ENCODE peak calls at places on chromosomes 12 and 14, in five cellular contexts. K, A, Q, F and R are unnamed samples.

GRCh38 chr12:47753021-47754001 is 5.4 kb downstream of the RAPGEF3 start:
- DNase-seq in K (peak; percentile 90), A (no peak), Q (peak; percentile 64), F (no peak), R (peak; percentile 76)

GRCh38 chr12:109523504-109523903 is 46.1 kb downstream of the UBE3B start:
- DNase-seq in K (no peak), A (no peak), Q (no peak), F (no peak), R (no peak)

GRCh38 chr14:105089746-105090492 is 24.7 kb upstream of the GPR132 start:
- DNase-seq in K (no peak), A (no peak), Q (no peak), F (no peak), R (no peak)

GRCh38 chr12:23721268-23721667 is 228.2 kb downstream of the SOX5 start:
- DNase-seq in K (no peak), A (no peak), Q (no peak), F (no peak), R (no peak)

GRCh38 chr12:25287610-25288009 is 36.9 kb upstream of the KRAS start:
- DNase-seq in K (no peak), A (no peak), Q (no peak), F (no peak), R (no peak)

GRCh38 chr14:51004801-51005526 is 60.7 kb upstream of the PYGL start:
- DNase-seq in K (no peak), A (no peak), Q (peak; percentile 79), F (peak; percentile 51), R (peak; percentile 43)

GRCh38 chr12:23950775-23951391 is 1.4 kb upstream of the SOX5 start:
- DNase-seq in K (no peak), A (no peak), Q (peak; percentile 3), F (peak; percentile 17), R (no peak)

GRCh38 chr14:74980398-74980745 is 22.3 kb upstream of the EIF2B2 start:
- DNase-seq in K (no peak), A (peak; percentile 80), Q (no peak), F (no peak), R (no peak)

GRCh38 chr12:76259071-76259470 is 89.1 kb downstream of the BBS10 start:
- DNase-seq in K (no peak), A (peak; percentile 39), Q (no peak), F (peak; percentile 44), R (no peak)

GRCh38 chr14:55762595-55763232 is 182.7 kb downstream of the KTN1 start:
- DNase-seq in K (no peak), A (no peak), Q (no peak), F (no peak), R (no peak)

GRCh38 chr12:95637471-95638155 is 86.3 kb upstream of the USP44 start:
- DNase-seq in K (no peak), A (no peak), Q (peak; percentile 44), F (peak; percentile 100), R (peak; percentile 26)

GRCh38 chr14:90757452-90757851 is 58.8 kb downstream of the TTC7B start:
- DNase-seq in K (no peak), A (no peak), Q (no peak), F (no peak), R (no peak)

GRCh38 chr14:76776306-76777251 is 15.3 kb downstream of the VASH1 start:
- DNase-seq in K (no peak), A (peak; percentile 36), Q (no peak), F (no peak), R (no peak)

GRCh38 chr14:81772391-81772790 is 238.7 kb upstream of the SEL1L start:
- DNase-seq in K (no peak), A (no peak), Q (no peak), F (no peak), R (peak; percentile 30)

GRCh38 chr12:4539167-4539870 is 629 bp downstream of the RAD51AP1 start:
- DNase-seq in K (no peak), A (no peak), Q (peak; percentile 25), F (no peak), R (peak; percentile 1)

GRCh38 chr14:76687611-76688372 is 73.5 kb upstream of the VASH1 start:
- DNase-seq in K (no peak), A (no peak), Q (peak; percentile 31), F (no peak), R (no peak)

DNA sequence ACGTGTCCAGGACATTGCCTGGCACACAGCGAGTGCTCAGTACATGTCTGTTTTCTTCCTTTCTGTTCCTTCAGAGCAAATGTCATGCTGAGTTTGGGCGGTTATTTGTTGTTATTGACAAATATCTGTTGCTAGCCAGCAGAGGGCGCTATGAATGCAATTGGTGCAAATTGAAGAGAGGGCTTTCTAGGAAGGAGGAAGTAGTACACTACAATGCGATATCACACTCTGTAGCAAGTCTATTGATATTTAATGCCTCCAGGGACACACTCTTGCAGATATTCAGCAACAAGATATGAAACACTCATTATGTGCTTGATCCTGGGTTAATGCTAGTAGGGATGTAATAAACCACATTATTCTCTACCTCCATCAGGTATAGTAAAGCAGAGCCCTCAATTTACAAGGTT is 267.3 kb upstream of the SRRM4 start:
- DNase-seq in K (no peak), A (peak; percentile 66), Q (peak; percentile 2), F (no peak), R (peak; percentile 1)
- TF ChIP-seq CTCF in K (peak; percentile 39), A (peak; percentile 76), Q (peak; percentile 9), F (no peak), R (no peak)

GRCh38 chr12:103586132-103586531 is 941 bp upstream of the STAB2 start:
- DNase-seq in K (no peak), A (no peak), Q (no peak), F (no peak), R (peak; percentile 8)
- TF ChIP-seq CTCF in K (no peak), A (no peak), Q (peak; percentile 28), F (peak; percentile 20), R (no peak)

GRCh38 chr12:100163416-100164152 is 20.9 kb upstream of the BLTP3B start:
- DNase-seq in K (peak; percentile 83), A (peak; percentile 82), Q (peak; percentile 51), F (peak; percentile 33), R (peak; percentile 81)
- TF ChIP-seq CTCF in K (peak; percentile 29), A (peak; percentile 17), Q (no peak), F (peak; percentile 5), R (no peak)

GRCh38 chr12:121010860-121011259 is 5.4 kb downstream of the C12orf43 start:
- DNase-seq in K (no peak), A (no peak), Q (no peak), F (no peak), R (no peak)

GRCh38 chr12:121009744-121010143 is 6.5 kb downstream of the C12orf43 start:
- DNase-seq in K (no peak), A (peak; percentile 57), Q (peak; percentile 60), F (peak; percentile 42), R (peak; percentile 54)

GRCh38 chr12:121011820-121012219 is 4.5 kb downstream of the C12orf43 start:
- DNase-seq in K (no peak), A (no peak), Q (no peak), F (no peak), R (no peak)

GRCh38 chr12:121015825-121016766 is at the start of gene C12orf43:
- DNase-seq in K (peak; percentile 92), A (peak; percentile 95), Q (peak; percentile 85), F (peak; percentile 87), R (peak; percentile 94)

DNA sequence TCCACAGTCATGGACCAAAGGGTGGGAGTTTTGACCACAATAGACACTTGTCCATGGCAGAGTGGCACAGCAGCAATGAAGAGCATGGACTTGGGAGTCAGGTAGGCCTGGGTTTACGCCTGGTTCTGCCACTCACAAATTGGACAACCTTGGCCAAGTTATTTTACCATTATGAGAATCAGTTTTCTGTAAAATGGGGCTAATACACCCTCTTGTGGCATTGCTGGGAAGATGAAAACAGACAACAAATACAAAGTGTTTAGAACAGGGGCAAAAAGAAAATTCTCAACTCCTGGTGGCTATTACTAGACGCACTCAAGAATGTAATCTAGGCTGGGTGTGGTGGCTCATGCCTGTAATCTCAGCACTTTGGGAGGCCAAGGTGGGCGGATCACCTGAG is 2.6 kb downstream of the C12orf43 start:
- DNase-seq in K (no peak), A (no peak), Q (no peak), F (no peak), R (no peak)
- TF ChIP-seq CTCF in K (no peak), A (no peak), Q (no peak), F (no peak), R (no peak)